ENCODE peak calls at places on chromosomes 16 and 17, in four cellular contexts. C is keratinocyte, K is heart left ventricle, I is Peyer's patch. B is an unnamed sample.
A peak's percentile ranks its signal among the peaks of the same experiment; 100 is the strongest.

GRCh38 chr16:88003736-88004135 is 52.5 kb downstream of the BANP start:
- DNase-seq in K (no peak), I (no peak), C (no peak), B (no peak)

GRCh38 chr16:81401035-81401950 is 43.3 kb upstream of the CMIP start:
- DNase-seq in I (no peak), C (no peak), K (no peak), B (no peak)

GRCh38 chr16:57123216-57123968 is 31.0 kb downstream of the CPNE2 start:
- DNase-seq in K (no peak), C (no peak), I (no peak), B (no peak)

GRCh38 chr16:842061-842476 is 41.5 kb upstream of the GNG13 start:
- DNase-seq in K (no peak), C (no peak), I (no peak), B (no peak)

GRCh38 chr17:44794699-44795413 is 35.2 kb downstream of the GJC1 start:
- DNase-seq in K (no peak), C (peak; percentile 59), I (no peak), B (peak; percentile 48)

GRCh38 chr17:73292031-73292531 is 19.7 kb downstream of the CDC42EP4 start:
- DNase-seq in I (no peak), C (no peak), K (peak; percentile 79), B (no peak)

GRCh38 chr16:75053791-75054555 is 55.1 kb downstream of the ZNRF1 start:
- DNase-seq in K (peak; percentile 63), C (no peak), I (peak; percentile 96), B (no peak)

GRCh38 chr16:9226924-9227323 is 135.5 kb downstream of the HAPSTR1 start:
- DNase-seq in K (no peak), I (no peak), C (no peak), B (no peak)

GRCh38 chr16:84754353-84754856 is 54.6 kb downstream of the USP10 start:
- DNase-seq in I (no peak), K (peak; percentile 62), C (peak; percentile 74), B (no peak)

GRCh38 chr16:88368994-88369393 is 13.8 kb upstream of the ZNF469 start:
- DNase-seq in K (no peak), C (no peak), I (no peak), B (no peak)

GRCh38 chr17:40499551-40500189 is 1.8 kb downstream of the TNS4 start:
- DNase-seq in C (no peak), K (peak; percentile 89), I (peak; percentile 92), B (no peak)

GRCh38 chr16:67946128-67946569 is 2.2 kb upstream of the LCAT start:
- DNase-seq in K (no peak), C (no peak), I (no peak), B (no peak)

GRCh38 chr16:67945392-67945933 is 1.5 kb upstream of the LCAT start:
- DNase-seq in K (no peak), I (no peak), C (no peak), B (no peak)

GRCh38 chr16:67948015-67948414 is 4.1 kb upstream of the LCAT start:
- DNase-seq in K (no peak), I (no peak), C (peak; percentile 44), B (no peak)

GRCh38 chr16:67944690-67945391 is 921 bp upstream of the LCAT start:
- DNase-seq in K (no peak), I (no peak), C (no peak), B (no peak)

GRCh38 chr16:67946966-67947558 is 3.1 kb upstream of the LCAT start:
- DNase-seq in I (no peak), C (no peak), K (no peak), B (no peak)
- TF ChIP-seq CTCF in I (no peak), C (no peak), K (no peak), B (no peak)

GRCh38 chr16:2170587-2171435 is 15.2 kb downstream of the TRAF7 start:
- DNase-seq in K (no peak), C (no peak), I (no peak), B (no peak)
- H3K4me3 ChIP-seq in K (peak overlapping the region; percentile 25), C (no peak overlapping the region), I (peak overlapping the region; percentile 26), B (no peak overlapping the region)

GRCh38 chr16:70695351-70696070 is 9.7 kb upstream of the MTSS2 start:
- DNase-seq in I (no peak), K (peak; percentile 67), C (no peak), B (no peak)
- TF ChIP-seq CTCF in I (no peak), K (no peak), C (no peak), B (no peak)

DNA sequence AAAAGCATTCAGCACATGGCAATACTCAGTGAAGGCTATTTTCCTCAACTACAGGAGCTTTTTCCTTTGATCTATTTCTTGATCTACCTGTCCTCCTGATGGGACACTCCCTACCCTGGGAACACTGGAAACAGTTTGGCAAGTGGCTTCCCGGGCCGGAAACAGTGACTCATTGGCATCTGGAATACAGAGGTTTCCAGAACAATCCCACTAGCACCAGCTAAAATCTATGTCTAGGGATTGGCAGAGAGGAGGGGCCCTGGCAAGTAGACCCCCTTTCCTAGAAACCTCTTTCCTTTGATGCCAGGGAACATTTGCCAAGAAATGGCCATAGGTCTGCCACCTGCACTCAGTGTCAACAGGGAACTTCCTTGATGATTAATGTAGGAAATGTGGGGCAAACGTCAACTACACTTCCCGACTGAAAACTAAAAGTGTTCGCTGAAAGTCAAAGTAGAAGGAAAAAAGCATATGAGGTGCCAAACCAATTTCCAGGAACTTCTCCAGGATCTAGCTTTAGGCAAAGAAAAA is 30.4 kb upstream of the FBXW10B start:
- DNase-seq in C (peak; percentile 52), I (peak; percentile 70), K (peak; percentile 43), B (no peak)
- H3K4me3 ChIP-seq in C (peak overlapping the region; percentile 87), I (peak overlapping the region; percentile 46), K (peak overlapping the region; percentile 70), B (no peak overlapping the region)

GRCh38 chr16:3282103-3282746 is 1.1 kb upstream of the ZNF263 start:
- DNase-seq in K (no peak), C (no peak), I (no peak), B (no peak)
- TF ChIP-seq CTCF in K (no peak), C (no peak), I (no peak), B (no peak)

DNA sequence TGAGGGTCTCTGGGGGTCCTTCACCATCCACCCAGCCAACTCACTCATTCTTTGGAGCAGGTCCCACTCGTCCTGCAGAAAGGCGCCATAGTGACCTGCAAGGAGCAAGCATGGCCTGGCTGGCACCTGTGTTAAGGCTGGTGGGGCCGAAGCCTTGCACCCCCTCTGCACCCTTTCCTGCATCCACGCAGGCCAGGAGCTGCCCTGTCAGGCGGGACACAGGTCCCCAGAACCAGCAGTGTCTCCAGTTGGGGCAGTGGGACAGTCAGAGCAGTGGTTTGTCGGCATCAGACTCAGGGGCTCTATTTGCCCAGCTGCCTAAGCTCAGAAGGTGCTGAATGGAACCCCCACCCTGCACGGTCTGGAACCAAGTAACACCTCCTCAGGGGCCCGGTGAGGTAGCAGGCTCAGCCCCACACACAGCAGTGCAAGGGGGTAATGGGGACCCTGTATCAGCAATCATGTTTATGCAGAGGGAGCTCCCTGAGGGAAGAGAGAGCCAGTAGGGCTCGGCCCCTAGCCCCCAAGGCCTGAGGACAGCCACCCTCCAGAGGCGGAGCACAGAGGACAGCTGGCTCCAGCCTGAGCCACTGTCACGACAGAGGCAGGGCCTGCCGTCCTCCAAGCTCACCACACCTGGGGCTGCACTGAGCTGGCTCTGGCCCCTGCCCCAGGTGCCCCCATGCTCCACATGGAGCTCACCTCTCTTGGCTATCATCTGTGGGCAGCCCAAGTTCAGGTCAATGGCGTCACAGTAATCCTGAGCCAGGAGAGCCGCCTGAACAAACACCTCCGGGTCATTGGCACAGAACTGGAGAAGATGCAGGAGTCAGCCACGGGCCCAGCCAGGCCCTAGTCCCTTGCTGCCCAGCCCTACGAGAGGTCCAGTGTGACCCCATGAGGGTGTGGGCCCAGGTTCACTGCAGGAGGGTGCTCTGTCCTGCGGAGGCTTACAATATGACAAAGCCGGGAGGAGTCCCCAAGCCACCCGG is 1.9 kb downstream of the DUS1L start:
- DNase-seq in K (no peak), I (no peak), C (no peak), B (no peak)
- H3K4me3 ChIP-seq in K (peak overlapping the region; percentile 94), I (peak overlapping the region; percentile 93), C (no peak overlapping the region), B (no peak overlapping the region)

GRCh38 chr17:80892900-80893603 is 98.6 kb upstream of the CHMP6 start:
- DNase-seq in K (no peak), C (peak; percentile 97), I (no peak), B (peak; percentile 24)

GRCh38 chr17:80895366-80895765 is 96.3 kb upstream of the CHMP6 start:
- DNase-seq in C (no peak), I (no peak), K (no peak), B (no peak)

GRCh38 chr17:80894726-80895125 is 96.9 kb upstream of the CHMP6 start:
- DNase-seq in K (no peak), C (no peak), I (no peak), B (no peak)

GRCh38 chr17:80893604-80894438 is 97.8 kb upstream of the CHMP6 start:
- DNase-seq in K (no peak), I (no peak), C (no peak), B (no peak)

GRCh38 chr17:80894439-80894721 is 97.3 kb upstream of the CHMP6 start:
- DNase-seq in K (no peak), I (no peak), C (no peak), B (no peak)
- TF ChIP-seq CTCF in K (no peak), I (no peak), C (peak; percentile 45), B (peak; percentile 14)

DNA sequence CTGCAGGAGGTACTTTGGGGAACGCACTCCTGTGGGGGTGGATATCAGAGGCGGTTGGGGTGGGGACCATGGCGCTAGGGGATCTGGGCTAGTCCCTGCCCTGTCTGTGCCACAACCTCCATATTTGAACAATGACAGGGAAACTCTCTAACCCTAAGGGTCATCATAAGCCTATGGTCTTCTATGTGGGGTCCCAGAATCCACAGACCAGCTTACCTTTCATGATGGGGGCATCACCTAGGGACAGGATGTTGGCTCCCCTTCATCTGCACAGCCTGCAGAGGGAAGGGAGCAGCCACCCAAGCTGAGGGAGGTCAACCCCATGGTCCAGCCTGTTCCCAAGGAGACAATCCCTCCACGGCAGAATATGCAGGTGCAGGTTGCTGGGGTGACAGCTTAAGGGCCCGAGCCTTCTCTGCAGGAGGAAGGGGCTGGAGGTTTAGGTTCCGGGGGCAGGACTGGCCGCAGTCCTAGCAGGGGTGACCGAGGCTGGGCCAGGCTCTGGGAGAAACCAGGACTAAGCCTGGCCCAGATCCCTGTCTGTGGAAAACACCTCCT is 1.7 kb downstream of the ORAI3 start:
- DNase-seq in K (no peak), C (no peak), I (no peak), B (no peak)
- H3K4me3 ChIP-seq in K (peak overlapping the region; percentile 94), C (peak overlapping the region; percentile 82), I (peak overlapping the region; percentile 58), B (peak overlapping the region; percentile 80)

B was measured in retinal pigment epithelial cell.